ENCODE peak calls at places on chromosomes 6 and 20, in four cellular contexts. N is dorsolateral prefrontal cortex, O is uterus, F is breast epithelium. U is an unnamed sample.

GRCh38 chr6:156828280-156828703 is 51.1 kb downstream of the ARID1B start:
- DNase-seq in F (no peak), N (no peak), O (no peak), U (no peak)

GRCh38 chr6:168071620-168072019 is 7.4 kb downstream of the FRMD1 start:
- DNase-seq in O (no peak), F (no peak), N (no peak), U (no peak)

GRCh38 chr20:57251344-57251743 is 15.1 kb downstream of the BMP7 start:
- DNase-seq in N (no peak), F (no peak), O (no peak), U (no peak)

GRCh38 chr6:37988696-37989095 is 169.2 kb downstream of the ZFAND3 start:
- DNase-seq in N (no peak), O (no peak), F (no peak), U (no peak)

GRCh38 chr6:159988983-159989454 is 20.1 kb downstream of the IGF2R start:
- DNase-seq in N (no peak), F (no peak), O (no peak), U (no peak)

GRCh38 chr6:116118608-116119007 is 7.3 kb downstream of the COL10A1 start:
- DNase-seq in O (no peak), F (no peak), N (no peak), U (no peak)

GRCh38 chr6:129183681-129184216 is 300.8 kb downstream of the LAMA2 start:
- DNase-seq in O (no peak), N (no peak), F (no peak), U (no peak)

GRCh38 chr6:13260116-13260598 is 68.2 kb downstream of the TBC1D7 start:
- DNase-seq in F (no peak), O (no peak), N (no peak), U (no peak)

GRCh38 chr20:3130051-3130600 is 29.5 kb downstream of the FASTKD5 start:
- DNase-seq in F (no peak), O (no peak), N (no peak), U (no peak)

GRCh38 chr6:33599413-33599911 is 19.4 kb upstream of the BAK1 start:
- DNase-seq in F (peak; percentile 77), O (no peak), N (no peak), U (no peak)

GRCh38 chr6:83417880-83418663 is 12.8 kb downstream of the ME1 start:
- DNase-seq in N (no peak), O (no peak), F (no peak), U (no peak)

GRCh38 chr6:33205172-33206026 is 944 bp downstream of the HSD17B8 start:
- DNase-seq in O (no peak), N (no peak), F (no peak), U (no peak)

GRCh38 chr6:98944598-98945011 is 3.1 kb downstream of the FBXL4 start:
- DNase-seq in F (no peak), O (no peak), N (no peak), U (no peak)

GRCh38 chr20:33789109-33789857 is 21.9 kb upstream of the CHMP4B start:
- DNase-seq in F (peak; percentile 87), O (peak; percentile 37), N (peak; percentile 2), U (no peak)

GRCh38 chr20:62065669-62066338 is at the start of gene TAF4:
- DNase-seq in N (peak; percentile 80), F (peak; percentile 68), O (peak; percentile 80), U (peak; percentile 79)

GRCh38 chr6:79928478-79928998 is 18.8 kb downstream of the ELOVL4 start:
- DNase-seq in O (no peak), N (no peak), F (no peak), U (no peak)

GRCh38 chr6:111798281-111798725 is 74.9 kb downstream of the FYN start:
- DNase-seq in O (no peak), N (no peak), F (no peak), U (no peak)

GRCh38 chr6:111800468-111800760 is 72.8 kb downstream of the FYN start:
- DNase-seq in N (no peak), F (no peak), O (no peak), U (no peak)

GRCh38 chr6:111802720-111803119 is 70.5 kb downstream of the FYN start:
- DNase-seq in F (no peak), N (no peak), O (no peak), U (no peak)

GRCh38 chr6:111800821-111801220 is 72.4 kb downstream of the FYN start:
- DNase-seq in N (no peak), F (no peak), O (no peak), U (no peak)

DNA sequence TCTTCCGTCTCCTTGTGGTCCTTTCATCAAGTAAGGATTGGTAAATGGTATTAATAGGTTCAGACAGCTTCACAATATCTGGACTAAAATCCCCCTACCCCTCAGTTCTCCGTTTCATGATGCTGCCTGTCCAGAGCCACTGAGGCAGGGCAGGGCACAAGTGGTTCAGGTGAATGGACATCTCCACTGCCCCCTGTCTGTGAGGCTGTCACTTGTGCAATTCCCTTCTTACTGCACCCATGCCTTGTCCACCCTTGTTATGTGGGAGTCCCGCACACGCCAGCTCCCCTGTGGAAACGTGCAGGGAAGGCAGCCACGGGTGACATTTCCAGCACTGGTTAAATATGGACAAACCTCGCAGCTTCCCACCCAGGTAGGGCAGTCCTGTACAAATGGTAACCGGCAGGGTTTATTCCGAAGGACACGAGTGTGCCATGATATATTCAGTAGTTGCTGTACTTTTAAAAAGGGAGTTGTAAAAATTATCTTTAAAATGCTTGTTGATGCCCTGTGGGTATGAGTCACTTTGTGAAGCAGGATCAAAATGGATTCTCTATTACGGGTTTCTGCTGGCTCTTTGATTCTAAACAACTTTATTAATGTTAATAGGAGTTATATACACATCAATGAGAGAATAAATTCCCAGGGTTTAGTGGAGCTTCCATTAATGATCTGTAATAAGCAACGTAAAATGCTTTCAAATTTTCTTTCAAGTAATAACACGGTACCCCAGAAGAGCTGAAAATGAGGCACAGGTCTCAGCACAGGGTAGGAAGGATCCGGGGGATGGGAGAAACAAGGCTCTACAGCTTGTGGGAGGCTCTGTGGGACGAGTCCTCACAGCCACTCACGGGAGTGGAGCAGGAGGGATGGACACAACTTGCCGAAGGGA is 73.4 kb downstream of the FYN start:
- DNase-seq in N (no peak), O (no peak), F (no peak), U (no peak)
- TF ChIP-seq CTCF in N (no peak), O (no peak), F (no peak), U (no peak)

GRCh38 chr6:20269147-20269546 is 56.9 kb upstream of the MBOAT1 start:
- DNase-seq in O (no peak), F (no peak), N (no peak), U (no peak)
- TF ChIP-seq CTCF in O (no peak), F (no peak), N (no peak), U (no peak)

GRCh38 chr6:42173101-42173500 is at the start of gene GUCA1A:
- DNase-seq in F (no peak), O (no peak), N (no peak), U (no peak)

GRCh38 chr6:42176981-42177380 is 3.8 kb downstream of the GUCA1A start:
- DNase-seq in O (no peak), F (no peak), N (no peak), U (no peak)

GRCh38 chr6:42177514-42178364 is 4.6 kb downstream of the GUCA1A start:
- DNase-seq in O (no peak), F (no peak), N (no peak), U (peak; percentile 78)

GRCh38 chr6:42179261-42179955 is 6.2 kb downstream of the GUCA1A start:
- DNase-seq in F (no peak), O (no peak), N (no peak), U (no peak)

GRCh38 chr6:42175860-42176259 is 2.7 kb downstream of the GUCA1A start:
- DNase-seq in N (no peak), F (no peak), O (no peak), U (no peak)
- TF ChIP-seq CTCF in N (no peak), F (no peak), O (no peak), U (no peak)

GRCh38 chr6:25649611-25650010 is 2.4 kb upstream of the SCGN start:
- DNase-seq in F (no peak), N (no peak), O (no peak), U (no peak)
- TF ChIP-seq CTCF in F (no peak), N (no peak), O (no peak), U (no peak)

DNA sequence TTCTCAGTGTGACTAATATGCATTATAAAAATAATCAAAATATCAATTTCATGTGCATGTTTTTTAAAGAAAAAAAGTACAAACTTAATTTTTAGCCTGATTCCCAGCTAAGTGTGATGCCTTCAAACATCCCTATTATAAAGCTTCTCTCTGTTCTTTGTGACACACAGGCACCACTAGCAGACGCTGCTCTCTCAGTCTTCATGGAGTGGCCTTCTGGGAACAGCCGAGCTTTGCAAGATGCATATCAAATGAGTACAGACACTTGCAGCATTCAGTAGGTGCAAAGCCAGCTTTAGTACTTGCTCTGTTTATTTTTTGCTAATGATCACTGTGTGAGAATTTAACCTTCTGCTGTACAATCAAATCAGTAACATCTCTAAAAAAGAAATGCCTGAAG is 340.0 kb downstream of the ADGRB3 start:
- DNase-seq in O (no peak), N (peak; percentile 74), F (no peak), U (peak; percentile 38)
- TF ChIP-seq CTCF in O (no peak), N (peak; percentile 64), F (no peak), U (no peak)